ENCODE peak calls at places on chromosomes 16 and 17, in four cellular contexts. One of them, this sample, is unnamed.

GRCh38 chr17:1413281-1413791 is 13.3 kb upstream of the YWHAE start:
- DNase-seq in HepG2: peak; percentile 77
- DNase-seq in SK-N-SH: peak; percentile 54
- DNase-seq in H1: no peak
- DNase-seq in this sample: no peak

GRCh38 chr16:57042157-57043111 is 49.9 kb upstream of the CPNE2 start:
- DNase-seq in HepG2: no peak
- DNase-seq in SK-N-SH: no peak
- DNase-seq in H1: no peak
- DNase-seq in this sample: peak; percentile 88

GRCh38 chr16:20320178-20320577 is 7.1 kb downstream of the GP2 start:
- DNase-seq in HepG2: no peak
- DNase-seq in SK-N-SH: no peak
- DNase-seq in H1: no peak
- DNase-seq in this sample: no peak

GRCh38 chr17:80307994-80308671 is 47.5 kb downstream of the RNF213 start:
- DNase-seq in HepG2: no peak
- DNase-seq in SK-N-SH: peak; percentile 52
- DNase-seq in H1: no peak
- DNase-seq in this sample: no peak

GRCh38 chr17:69763503-69763902 is 311.5 kb upstream of the KCNJ16 start:
- DNase-seq in HepG2: no peak
- DNase-seq in SK-N-SH: no peak
- DNase-seq in H1: no peak
- DNase-seq in this sample: no peak

GRCh38 chr16:84687715-84688114 is 12.1 kb upstream of the USP10 start:
- DNase-seq in HepG2: no peak
- DNase-seq in SK-N-SH: no peak
- DNase-seq in H1: no peak
- DNase-seq in this sample: peak; percentile 76

GRCh38 chr17:49836111-49837030 is 11.5 kb downstream of the TAC4 start:
- DNase-seq in HepG2: peak; percentile 67
- DNase-seq in SK-N-SH: no peak
- DNase-seq in H1: no peak
- DNase-seq in this sample: no peak

GRCh38 chr16:26649646-26650045 is 417.1 kb upstream of the C16orf82 start:
- DNase-seq in HepG2: no peak
- DNase-seq in SK-N-SH: no peak
- DNase-seq in H1: no peak
- DNase-seq in this sample: no peak

GRCh38 chr17:39926588-39927100 is 757 bp downstream of the ORMDL3 start:
- DNase-seq in HepG2: peak; percentile 78
- DNase-seq in SK-N-SH: peak; percentile 69
- DNase-seq in H1: no peak
- DNase-seq in this sample: no peak

GRCh38 chr17:17351901-17352781 is 49.0 kb downstream of the NT5M start:
- DNase-seq in HepG2: peak; percentile 74
- DNase-seq in SK-N-SH: peak; percentile 88
- DNase-seq in H1: no peak
- DNase-seq in this sample: no peak

GRCh38 chr17:41734139-41734948 is at the start of gene HAP1:
- DNase-seq in HepG2: no peak
- DNase-seq in SK-N-SH: peak; percentile 83
- DNase-seq in H1: peak; percentile 93
- DNase-seq in this sample: no peak

GRCh38 chr16:66489818-66490217 is 60.1 kb downstream of the TK2 start:
- DNase-seq in HepG2: no peak
- DNase-seq in SK-N-SH: no peak
- DNase-seq in H1: no peak
- DNase-seq in this sample: no peak

GRCh38 chr17:47694818-47695663 is 1.1 kb downstream of the TBKBP1 start:
- DNase-seq in HepG2: no peak
- DNase-seq in SK-N-SH: peak; percentile 84
- DNase-seq in H1: peak; percentile 77
- DNase-seq in this sample: no peak
- TF ChIP-seq TCF12 in HepG2: no peak
- TF ChIP-seq TCF12 in SK-N-SH: no peak
- TF ChIP-seq TCF12 in H1: no peak
- TF ChIP-seq TCF12 in this sample: no peak

GRCh38 chr16:67782567-67783352 is 23.6 kb downstream of the RANBP10 start:
- DNase-seq in HepG2: no peak
- DNase-seq in SK-N-SH: no peak
- DNase-seq in H1: no peak
- DNase-seq in this sample: no peak
- TF ChIP-seq TCF12 in HepG2: no peak
- TF ChIP-seq TCF12 in SK-N-SH: no peak
- TF ChIP-seq TCF12 in H1: no peak
- TF ChIP-seq TCF12 in this sample: no peak

GRCh38 chr17:51672058-51672457 is 411.7 kb downstream of the UTP18 start:
- DNase-seq in HepG2: no peak
- DNase-seq in SK-N-SH: no peak
- DNase-seq in H1: no peak
- DNase-seq in this sample: no peak

GRCh38 chr17:51682115-51682514 is 421.8 kb downstream of the UTP18 start:
- DNase-seq in HepG2: no peak
- DNase-seq in SK-N-SH: no peak
- DNase-seq in H1: no peak
- DNase-seq in this sample: no peak

GRCh38 chr17:51677875-51678274 is 417.5 kb downstream of the UTP18 start:
- DNase-seq in HepG2: no peak
- DNase-seq in SK-N-SH: no peak
- DNase-seq in H1: no peak
- DNase-seq in this sample: no peak

GRCh38 chr17:51673066-51673465 is 412.7 kb downstream of the UTP18 start:
- DNase-seq in HepG2: no peak
- DNase-seq in SK-N-SH: no peak
- DNase-seq in H1: no peak
- DNase-seq in this sample: no peak

DNA sequence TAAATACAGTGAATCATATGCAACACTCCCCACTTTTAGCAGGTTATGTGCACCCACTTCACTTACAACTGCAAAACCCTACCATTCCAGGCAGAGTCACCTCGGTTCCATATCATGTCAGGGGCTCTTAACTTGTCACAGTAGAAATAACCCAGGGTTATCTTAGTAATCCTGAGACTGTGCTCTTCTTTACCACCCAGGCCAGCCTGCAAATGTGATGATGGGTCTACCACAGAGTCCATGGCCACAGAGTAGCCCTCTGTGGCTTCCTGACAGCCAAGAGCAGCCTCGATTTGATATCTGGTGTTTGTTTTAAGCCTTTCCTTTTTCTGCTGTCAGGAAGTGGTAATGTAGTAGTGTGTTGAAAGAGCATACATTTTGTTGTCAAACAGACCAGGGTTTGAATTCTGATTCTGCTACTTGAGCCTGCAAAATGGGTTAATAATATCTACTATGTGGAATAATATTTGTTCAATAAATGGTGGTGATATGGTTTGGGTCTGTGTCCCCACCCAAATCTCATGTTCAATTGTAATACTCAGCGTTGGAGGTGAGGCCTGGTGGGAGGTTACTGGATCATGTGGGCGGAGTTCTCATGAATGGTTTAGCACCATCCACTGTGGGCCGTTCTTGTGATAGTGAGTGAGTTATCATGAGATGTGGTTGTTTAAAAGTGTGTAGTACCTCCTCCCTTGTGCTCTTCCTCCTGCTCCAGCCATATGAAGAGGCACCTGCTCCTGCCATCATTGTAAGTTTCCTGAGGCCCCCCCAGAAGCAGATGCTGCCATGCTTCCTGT is 416.5 kb downstream of the UTP18 start:
- DNase-seq in HepG2: no peak
- DNase-seq in SK-N-SH: no peak
- DNase-seq in H1: no peak
- DNase-seq in this sample: no peak
- TF ChIP-seq TCF12 in HepG2: no peak
- TF ChIP-seq TCF12 in SK-N-SH: no peak
- TF ChIP-seq TCF12 in H1: no peak
- TF ChIP-seq TCF12 in this sample: no peak

DNA sequence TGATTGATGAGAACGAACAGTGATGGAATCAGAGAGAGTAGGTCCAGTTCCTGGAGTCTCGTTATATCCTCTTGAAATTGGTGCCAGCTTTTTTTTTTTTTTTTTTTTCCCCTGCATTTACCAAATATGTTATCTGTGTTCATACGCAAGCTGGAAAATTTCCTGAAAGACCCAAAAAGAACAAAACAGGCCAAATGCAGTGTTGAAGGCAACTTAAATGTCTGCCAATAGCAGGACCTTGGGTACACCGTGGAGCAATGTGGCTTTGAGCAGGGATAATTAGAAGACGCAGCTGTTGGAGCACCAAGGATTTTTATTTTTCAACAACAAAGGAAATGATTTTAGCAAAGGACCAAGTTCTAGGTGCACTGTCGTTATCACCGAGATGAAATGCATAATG is 105.0 kb downstream of the ABCC6 start:
- DNase-seq in HepG2: no peak
- DNase-seq in SK-N-SH: no peak
- DNase-seq in H1: no peak
- DNase-seq in this sample: no peak
- TF ChIP-seq TCF12 in HepG2: no peak
- TF ChIP-seq TCF12 in SK-N-SH: no peak
- TF ChIP-seq TCF12 in H1: no peak
- TF ChIP-seq TCF12 in this sample: no peak

GRCh38 chr16:87322360-87322759 is 5.2 kb upstream of the C16orf95 start:
- DNase-seq in HepG2: no peak
- DNase-seq in SK-N-SH: no peak
- DNase-seq in H1: no peak
- DNase-seq in this sample: no peak

GRCh38 chr16:87322833-87323726 is 5.9 kb upstream of the C16orf95 start:
- DNase-seq in HepG2: no peak
- DNase-seq in SK-N-SH: no peak
- DNase-seq in H1: no peak
- DNase-seq in this sample: no peak

GRCh38 chr16:87320510-87321227 is 3.5 kb upstream of the C16orf95 start:
- DNase-seq in HepG2: no peak
- DNase-seq in SK-N-SH: no peak
- DNase-seq in H1: no peak
- DNase-seq in this sample: no peak

GRCh38 chr16:87319997-87320491 is 2.9 kb upstream of the C16orf95 start:
- DNase-seq in HepG2: no peak
- DNase-seq in SK-N-SH: no peak
- DNase-seq in H1: no peak
- DNase-seq in this sample: no peak

GRCh38 chr16:87321336-87322107 is 4.3 kb upstream of the C16orf95 start:
- DNase-seq in HepG2: no peak
- DNase-seq in SK-N-SH: no peak
- DNase-seq in H1: no peak
- DNase-seq in this sample: no peak
- TF ChIP-seq TCF12 in HepG2: no peak
- TF ChIP-seq TCF12 in SK-N-SH: no peak
- TF ChIP-seq TCF12 in H1: no peak
- TF ChIP-seq TCF12 in this sample: no peak

DNA sequence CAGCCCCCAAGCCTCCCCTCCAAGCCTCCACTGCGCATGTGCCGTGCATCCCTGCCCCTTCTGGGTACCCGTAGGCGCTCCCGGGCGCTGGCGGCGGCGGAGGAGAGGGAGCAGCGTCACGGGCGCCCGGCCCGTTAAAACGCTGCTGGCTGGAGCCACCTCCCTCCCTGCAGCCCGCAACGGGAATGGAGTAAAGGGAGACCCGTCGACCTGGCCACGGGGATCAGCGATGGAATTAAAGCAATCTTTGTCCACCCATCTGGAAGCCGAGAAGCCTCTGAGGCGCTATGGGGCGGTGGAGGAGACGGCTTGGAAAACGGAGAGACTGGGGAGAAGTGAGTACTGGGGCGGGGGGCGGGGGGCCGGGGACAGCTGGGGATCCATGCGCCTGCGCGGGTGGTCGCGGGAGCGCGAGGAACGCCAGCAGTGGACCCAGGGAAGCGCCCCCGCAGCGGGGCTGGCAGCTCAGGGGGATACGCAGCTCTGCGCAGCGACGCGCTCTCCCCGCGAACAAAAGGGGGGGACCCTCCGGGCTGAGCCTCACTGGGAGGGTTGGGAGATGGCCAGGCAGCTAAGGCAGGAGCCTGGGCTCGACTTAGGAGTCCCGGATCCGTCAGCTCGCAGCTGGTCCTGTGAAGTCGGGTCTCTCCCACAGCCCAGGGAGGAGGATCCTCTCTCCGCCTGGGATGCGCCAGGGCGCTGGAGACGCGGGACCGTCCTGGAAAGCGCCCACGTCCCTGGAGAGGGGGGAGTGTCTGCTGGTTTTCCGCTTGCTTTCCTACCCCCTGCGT is at the start of gene BMERB1:
- DNase-seq in HepG2: no peak
- DNase-seq in SK-N-SH: peak; percentile 94
- DNase-seq in H1: peak; percentile 91
- DNase-seq in this sample: no peak
- TF ChIP-seq TCF12 in HepG2: no peak
- TF ChIP-seq TCF12 in SK-N-SH: no peak
- TF ChIP-seq TCF12 in H1: no peak
- TF ChIP-seq TCF12 in this sample: no peak

GRCh38 chr17:21143695-21144094 is 16.9 kb downstream of the DHRS7B start:
- DNase-seq in HepG2: no peak
- DNase-seq in SK-N-SH: peak; percentile 52
- DNase-seq in H1: no peak
- DNase-seq in this sample: no peak

GRCh38 chr17:21149626-21150025 is 22.9 kb downstream of the DHRS7B start:
- DNase-seq in HepG2: no peak
- DNase-seq in SK-N-SH: no peak
- DNase-seq in H1: no peak
- DNase-seq in this sample: no peak

GRCh38 chr17:21140911-21141310 is 14.1 kb downstream of the DHRS7B start:
- DNase-seq in HepG2: no peak
- DNase-seq in SK-N-SH: no peak
- DNase-seq in H1: no peak
- DNase-seq in this sample: no peak

DNA sequence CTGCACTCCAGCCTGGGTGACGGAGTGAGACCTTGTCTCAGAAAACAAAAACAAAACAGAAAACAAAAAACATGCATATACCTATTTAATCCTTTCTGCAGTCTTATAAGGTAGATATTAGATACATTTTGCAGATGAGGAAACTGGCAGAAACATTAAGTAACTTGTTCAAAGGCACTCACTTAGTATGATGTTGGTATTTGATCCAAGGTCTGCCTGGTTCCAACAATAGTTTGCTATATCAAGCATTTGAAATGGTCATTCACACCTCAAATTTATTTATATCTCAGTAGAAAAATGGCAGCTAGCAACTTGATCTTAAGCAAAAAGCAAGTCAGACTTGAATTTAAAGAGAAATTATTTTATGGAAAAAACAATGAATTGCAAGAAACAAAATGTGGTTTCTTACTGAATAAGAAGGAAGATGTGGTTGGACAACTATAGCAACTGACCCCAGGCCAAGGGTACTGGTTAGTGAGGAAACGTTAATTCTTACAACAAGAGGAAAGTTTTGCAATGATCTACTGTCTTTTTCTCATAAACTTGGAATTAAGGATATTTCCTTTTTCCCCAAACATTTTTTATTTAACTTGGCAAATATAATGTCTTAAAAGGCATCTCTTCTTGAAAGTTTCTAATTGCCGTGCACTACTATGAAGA is 19.7 kb downstream of the DHRS7B start:
- DNase-seq in HepG2: no peak
- DNase-seq in SK-N-SH: no peak
- DNase-seq in H1: no peak
- DNase-seq in this sample: no peak
- TF ChIP-seq TCF12 in HepG2: no peak
- TF ChIP-seq TCF12 in SK-N-SH: no peak
- TF ChIP-seq TCF12 in H1: no peak
- TF ChIP-seq TCF12 in this sample: no peak

GRCh38 chr16:27745348-27745747 is 195.4 kb downstream of the KATNIP start:
- DNase-seq in HepG2: peak; percentile 10
- DNase-seq in SK-N-SH: no peak
- DNase-seq in H1: no peak
- DNase-seq in this sample: no peak
- TF ChIP-seq TCF12 in HepG2: no peak
- TF ChIP-seq TCF12 in SK-N-SH: no peak
- TF ChIP-seq TCF12 in H1: no peak
- TF ChIP-seq TCF12 in this sample: no peak

GRCh38 chr16:21953541-21953902 is 361 bp downstream of the UQCRC2 start:
- DNase-seq in HepG2: no peak
- DNase-seq in SK-N-SH: no peak
- DNase-seq in H1: no peak
- DNase-seq in this sample: no peak
- TF ChIP-seq TCF12 in HepG2: no peak
- TF ChIP-seq TCF12 in SK-N-SH: no peak
- TF ChIP-seq TCF12 in H1: no peak
- TF ChIP-seq TCF12 in this sample: no peak